ENCODE peak calls at places on chromosomes 5 and 9, in seven cellular contexts. M is endothelial cell of umbilical vein; V is pancreas; P is cardiac muscle cell; D is CD4-positive, alpha-beta memory T cell; K is CD8-positive, alpha-beta memory T cell; S is right cardiac atrium. N is an unnamed sample. For H3K4me1 and H3K9me3, the result is how much of the 10 kb centered on the place peaks cover.

GRCh38 chr9:82797539-82797938 is 265.4 kb downstream of the RASEF start:
- DNase-seq in V (peak), M (no peak), K (no peak), D (no peak), P (peak), S (peak), N (no peak)

GRCh38 chr9:4375424-4376195 is 75.7 kb upstream of the GLIS3 start:
- DNase-seq in P (peak), S (no peak), D (peak), K (peak), V (no peak), M (peak), N (no peak)

GRCh38 chr5:110853267-110853666 is 114.5 kb downstream of the SLC25A46 start:
- DNase-seq in D (no peak), M (no peak), K (no peak), S (no peak), P (no peak), V (no peak), N (no peak)

GRCh38 chr9:104009853-104010252 is 84.3 kb upstream of the SMC2 start:
- DNase-seq in M (no peak), D (no peak), S (no peak), K (no peak), V (no peak), P (no peak), N (no peak)

GRCh38 chr5:87526131-87526530 is 113.4 kb upstream of the CCNH start:
- DNase-seq in V (no peak), D (no peak), P (no peak), S (no peak), M (no peak), K (no peak), N (no peak)

GRCh38 chr9:6692891-6693361 is 47.4 kb upstream of the GLDC start:
- DNase-seq in P (no peak), D (no peak), M (no peak), K (no peak), V (no peak), S (no peak), N (no peak)

GRCh38 chr9:33449715-33450114 is 2.3 kb upstream of the AQP3 start:
- DNase-seq in V (no peak), M (no peak), P (no peak), S (no peak), D (no peak), K (no peak), N (no peak)

GRCh38 chr9:96766199-96766598 is 11.7 kb downstream of the ZNF510 start:
- DNase-seq in K (no peak), D (no peak), S (no peak), P (no peak), V (no peak), M (no peak), N (no peak)

GRCh38 chr9:101738566-101739183 is at the start of gene GRIN3A:
- DNase-seq in K (no peak), P (peak), S (peak), M (no peak), D (no peak), V (peak), N (no peak)

GRCh38 chr9:37988041-37988440 is 81.0 kb downstream of the SHB start:
- DNase-seq in M (no peak), D (no peak), V (peak), S (no peak), P (no peak), K (no peak), N (no peak)

GRCh38 chr5:147397616-147398015 is 112.3 kb downstream of the DPYSL3 start:
- DNase-seq in M (no peak), S (no peak), P (no peak), D (no peak), K (no peak), V (no peak), N (no peak)

GRCh38 chr5:147400836-147401235 is 109.0 kb downstream of the DPYSL3 start:
- DNase-seq in M (no peak), V (no peak), K (no peak), S (no peak), D (no peak), P (no peak), N (no peak)

GRCh38 chr5:147400076-147400809 is 109.6 kb downstream of the DPYSL3 start:
- DNase-seq in P (no peak), D (no peak), K (no peak), S (no peak), M (no peak), V (no peak), N (no peak)

GRCh38 chr5:147396070-147396469 is 113.8 kb downstream of the DPYSL3 start:
- DNase-seq in K (no peak), V (peak), M (no peak), P (no peak), S (peak), D (no peak), N (no peak)

DNA sequence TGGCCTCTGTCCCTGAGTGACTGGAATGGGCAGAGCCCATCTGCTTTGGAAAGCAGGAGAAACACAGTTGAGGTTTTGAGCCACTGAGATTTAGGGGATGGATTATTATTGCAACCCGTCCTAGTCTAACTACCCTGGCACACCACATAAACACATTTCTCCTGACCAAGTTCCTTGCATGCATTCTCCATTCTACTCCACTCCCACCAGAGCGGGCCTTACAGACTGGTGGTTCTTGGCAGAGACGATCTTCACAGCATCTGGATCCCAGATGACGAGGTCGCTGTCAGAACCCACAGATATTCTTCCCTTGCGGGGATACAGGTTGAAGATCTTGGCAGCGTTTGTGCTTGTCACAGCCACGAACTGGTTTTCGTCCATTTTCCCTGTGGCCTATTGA is 111.0 kb downstream of the DPYSL3 start:
- DNase-seq in D (no peak), S (no peak), K (no peak), M (no peak), V (no peak), P (no peak), N (no peak)
- H3K4me1 ChIP-seq in D (under half), S (under half), K (under half), M (under half), V (under half), P (under half), N (under half)

DNA sequence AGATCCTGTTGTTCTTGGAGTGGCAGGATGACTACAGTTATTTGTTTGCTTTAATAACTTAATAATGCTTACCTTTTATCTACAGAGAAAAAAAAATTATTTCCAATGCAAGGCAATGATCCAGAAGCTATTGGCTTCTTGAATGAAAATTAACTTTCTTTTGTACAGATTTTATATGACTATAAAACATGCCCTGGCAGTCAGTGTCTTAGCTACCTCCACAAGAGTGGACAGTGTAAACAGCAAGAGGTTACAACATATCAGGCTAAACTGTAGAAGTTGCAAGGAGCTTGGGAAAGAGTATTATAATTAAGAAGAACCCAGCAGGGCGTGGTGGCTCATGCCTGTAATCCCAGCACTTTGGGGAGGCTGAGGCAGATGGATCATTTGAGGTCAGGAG is 49.1 kb downstream of the BNC2 start:
- DNase-seq in V (no peak), P (no peak), S (no peak), K (no peak), M (no peak), D (no peak), N (no peak)
- H3K27ac ChIP-seq in V (no peak), P (no peak), S (no peak), K (no peak), M (no peak), D (no peak), N (no peak)

GRCh38 chr5:43691275-43691674 is 88.3 kb downstream of the NNT start:
- DNase-seq in D (no peak), V (no peak), M (no peak), S (no peak), P (no peak), K (no peak), N (no peak)
- H3K9me3 ChIP-seq in D (under half), V (under half), M (under half), S (under half), P (under half), K (under half), N (under half)

GRCh38 chr5:12312343-12312742 is 408.1 kb upstream of the CTNND2 start:
- DNase-seq in M (no peak), S (no peak), D (no peak), K (no peak), P (no peak), V (no peak), N (no peak)
- H3K4me1 ChIP-seq in M (under half), S (under half), D (under half), K (under half), P (under half), V (under half), N (under half)

DNA sequence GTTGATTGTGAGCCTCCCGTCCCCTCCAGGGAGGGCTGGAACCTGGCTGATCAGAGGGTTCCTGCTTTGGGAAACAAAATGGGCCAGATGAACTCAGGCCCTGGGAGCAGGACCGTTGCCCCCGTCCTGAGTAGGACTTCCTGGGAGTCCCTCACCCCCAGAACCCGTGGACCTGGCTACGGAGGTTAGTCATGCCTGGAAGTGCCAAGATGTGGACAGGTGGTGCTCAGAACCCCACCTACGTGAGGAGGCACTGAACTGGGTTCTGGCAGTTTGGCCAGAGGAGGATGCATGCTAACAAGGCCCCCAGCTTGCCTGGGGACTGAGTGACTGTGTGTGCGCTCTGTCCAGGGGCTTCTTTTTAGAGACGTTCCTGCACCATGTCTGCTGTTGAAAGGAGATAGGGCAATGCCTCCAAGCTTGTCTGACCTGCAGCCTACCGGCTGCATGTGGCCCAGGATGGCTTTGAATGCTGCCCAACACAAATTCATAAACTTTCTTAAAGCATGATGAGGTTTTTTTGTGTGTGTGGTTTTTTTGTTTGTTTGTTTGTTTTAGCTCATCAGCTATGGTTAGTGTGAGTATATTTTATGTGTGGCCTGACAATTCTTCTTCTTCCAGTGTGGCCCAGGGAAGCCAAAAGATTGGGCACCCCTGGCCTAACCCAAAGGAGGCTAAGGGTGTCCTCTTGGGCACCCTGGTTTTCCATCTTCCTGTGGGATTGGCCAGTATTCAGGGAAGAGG is 1.8 kb upstream of the DAB2IP start:
- DNase-seq in V (no peak), K (no peak), D (no peak), S (no peak), M (no peak), P (peak), N (no peak)
- H3K27ac ChIP-seq in V (peak), K (no peak), D (no peak), S (no peak), M (no peak), P (peak), N (no peak)

GRCh38 chr9:138044485-138045383 is 167.2 kb downstream of the CACNA1B start:
- DNase-seq in P (no peak), K (no peak), M (no peak), S (no peak), V (no peak), D (no peak), N (no peak)

GRCh38 chr9:138048184-138048583 is 170.6 kb downstream of the CACNA1B start:
- DNase-seq in D (no peak), M (no peak), P (no peak), S (no peak), V (no peak), K (no peak), N (no peak)

GRCh38 chr9:138045541-138046490 is 168.2 kb downstream of the CACNA1B start:
- DNase-seq in P (no peak), K (no peak), S (no peak), D (no peak), V (no peak), M (no peak), N (no peak)

GRCh38 chr9:138047469-138048040 is 170.0 kb downstream of the CACNA1B start:
- DNase-seq in P (peak), S (no peak), D (no peak), K (no peak), M (no peak), V (no peak), N (no peak)

DNA sequence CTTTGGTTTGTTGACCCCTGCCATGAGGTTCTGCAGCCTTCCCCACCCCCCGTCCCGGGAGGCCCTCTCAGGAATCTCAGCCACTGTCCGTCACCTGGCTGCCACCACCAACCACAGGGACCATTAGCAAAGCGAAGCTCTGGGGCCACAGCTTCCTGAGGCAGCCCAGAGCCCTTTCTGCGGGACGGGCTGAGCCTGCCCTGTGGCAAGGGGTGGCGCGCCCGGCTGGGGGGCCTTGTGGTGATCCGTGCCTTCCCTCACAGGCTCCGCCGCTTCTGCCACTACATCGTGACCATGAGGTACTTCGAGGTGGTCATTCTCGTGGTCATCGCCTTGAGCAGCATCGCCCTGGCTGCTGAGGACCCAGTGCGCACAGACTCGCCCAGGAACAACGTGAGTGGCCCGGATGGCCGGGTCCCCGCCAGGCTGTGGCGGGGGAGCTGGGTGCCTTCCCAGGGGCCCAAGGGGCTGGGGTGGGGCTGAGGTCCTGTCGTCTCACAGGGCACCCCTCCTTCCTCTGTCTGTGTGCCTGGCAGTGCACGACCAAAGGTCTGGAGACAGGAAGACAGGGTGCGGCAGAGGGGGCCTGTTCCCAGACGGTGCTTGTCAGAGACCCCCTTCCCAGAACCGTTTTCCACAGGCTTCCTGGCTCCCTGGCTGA is 169.2 kb downstream of the CACNA1B start:
- DNase-seq in M (no peak), V (no peak), P (no peak), S (no peak), D (no peak), K (no peak), N (no peak)
- H3K9me3 ChIP-seq in M (under half), V (under half), P (under half), S (under half), D (under half), K (under half), N (under half)

GRCh38 chr5:53343187-53343586 is 137.2 kb upstream of the FST start:
- DNase-seq in S (no peak), D (no peak), V (no peak), M (no peak), K (no peak), P (no peak), N (no peak)
- H3K4me1 ChIP-seq in S (under half), D (under half), V (under half), M (under half), K (under half), P (under half), N (under half)

GRCh38 chr5:157335534-157336422 is 69.9 kb downstream of the CYFIP2 start:
- DNase-seq in S (no peak), P (no peak), M (no peak), K (no peak), V (no peak), D (no peak), N (no peak)
- H3K27ac ChIP-seq in S (peak), P (no peak), M (no peak), K (no peak), V (no peak), D (no peak), N (no peak)

DNA sequence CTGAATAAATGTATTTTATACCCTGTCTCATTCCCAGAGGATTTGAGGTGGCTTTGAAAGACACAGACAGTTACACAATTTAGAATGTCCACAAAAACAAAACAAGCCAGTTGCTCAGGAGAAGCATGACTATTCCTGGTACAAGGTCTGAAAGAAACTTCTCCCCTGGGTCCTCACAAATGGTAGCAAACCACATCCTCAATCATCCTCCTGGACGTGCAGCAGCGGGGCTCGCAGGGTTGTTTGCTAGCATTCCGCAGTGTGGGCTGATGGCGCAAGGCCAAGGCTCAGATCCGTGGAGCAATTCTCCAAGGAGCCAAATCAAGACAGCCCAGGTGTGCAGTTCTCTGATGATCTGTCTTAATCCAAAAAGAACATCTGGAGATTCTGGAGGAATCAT is 210.3 kb downstream of the ACTL7B start:
- DNase-seq in M (no peak), K (no peak), V (no peak), P (no peak), S (peak), D (no peak), N (no peak)
- H3K9me3 ChIP-seq in M (under half), K (under half), V (under half), P (under half), S (under half), D (under half), N (under half)